ENCODE peak calls at places on chromosomes 11 and 22, in five cellular contexts. N is tibial artery, F is astrocyte of the spinal cord, I is epithelial cell of esophagus, X is sigmoid colon. Q is an unnamed sample.

GRCh38 chr11:36702330-36703054 is 104.5 kb upstream of the RAG2 start:
- DNase-seq in N (no peak), F (peak), I (peak), X (no peak), Q (peak)

GRCh38 chr22:48224332-48224731 is 1461.9 kb downstream of the TBC1D22A start:
- DNase-seq in N (no peak), F (no peak), I (no peak), X (no peak), Q (no peak)

GRCh38 chr22:41822289-41823057 is 10.4 kb upstream of the SREBF2 start:
- DNase-seq in N (no peak), F (peak), I (peak), X (no peak), Q (peak)

GRCh38 chr11:94681140-94681539 is 87.0 kb upstream of the AMOTL1 start:
- DNase-seq in N (no peak), F (no peak), I (no peak), X (no peak), Q (no peak)

GRCh38 chr11:128179049-128179448 is 408.3 kb downstream of the ETS1 start:
- DNase-seq in N (no peak), F (peak), I (no peak), X (no peak), Q (peak)

GRCh38 chr11:106087815-106088435 is 10.5 kb downstream of the AASDHPPT start:
- DNase-seq in N (no peak), F (peak), I (peak), X (peak), Q (peak)

GRCh38 chr11:119205574-119206511 is at the start of gene CBL:
- DNase-seq in N (peak), F (peak), I (peak), X (peak), Q (peak)

GRCh38 chr11:86150826-86151187 is 81.9 kb upstream of the PICALM start:
- DNase-seq in N (no peak), F (peak), I (no peak), X (no peak), Q (no peak)

GRCh38 chr11:126310229-126310991 is 6.5 kb downstream of the DCPS start:
- DNase-seq in N (peak), F (peak), I (peak), X (peak), Q (peak)

GRCh38 chr11:110968348-110969062 is 256.3 kb upstream of the ARHGAP20 start:
- DNase-seq in N (no peak), F (peak), I (no peak), X (no peak), Q (peak)

GRCh38 chr22:23109079-23109347 is 32.8 kb downstream of the RSPH14 start:
- DNase-seq in N (no peak), F (no peak), I (no peak), X (no peak), Q (no peak)

GRCh38 chr11:80948781-80949180 is 1508.0 kb upstream of the TENM4 start:
- DNase-seq in N (no peak), F (no peak), I (no peak), X (no peak), Q (no peak)

GRCh38 chr11:128871165-128871564 is 4.1 kb upstream of the KCNJ1 start:
- DNase-seq in N (no peak), F (no peak), I (no peak), X (no peak), Q (no peak)

GRCh38 chr11:20623258-20623657 is 23.9 kb downstream of the SLC6A5 start:
- DNase-seq in N (no peak), F (no peak), I (no peak), X (no peak), Q (no peak)

GRCh38 chr11:47108214-47108613 is 68.5 kb downstream of the ARFGAP2 start:
- DNase-seq in N (no peak), F (no peak), I (no peak), X (no peak), Q (no peak)

GRCh38 chr11:65538232-65538914 is 13.5 kb downstream of the SCYL1 start:
- DNase-seq in N (no peak), F (no peak), I (no peak), X (peak), Q (no peak)

GRCh38 chr11:105054723-105055492 is 9.8 kb upstream of the CARD16 start:
- DNase-seq in N (no peak), F (no peak), I (no peak), X (no peak), Q (no peak)

GRCh38 chr22:37569921-37570660 is 9.8 kb downstream of the LGALS2 start:
- DNase-seq in N (no peak), F (no peak), I (peak), X (no peak), Q (no peak)

GRCh38 chr11:70134490-70134889 is 56.4 kb downstream of the ANO1 start:
- DNase-seq in N (no peak), F (no peak), I (no peak), X (no peak), Q (no peak)

GRCh38 chr11:5232150-5232549 is 2.1 kb downstream of the HBD start:
- DNase-seq in N (no peak), F (no peak), I (no peak), X (no peak), Q (no peak)

GRCh38 chr22:46286006-46286405 is 10.7 kb upstream of the GTSE1 start:
- DNase-seq in N (no peak), F (peak), I (no peak), X (no peak), Q (no peak)

GRCh38 chr11:15170170-15170569 is 55.4 kb downstream of the INSC start:
- DNase-seq in N (no peak), F (no peak), I (peak), X (no peak), Q (peak)

GRCh38 chr11:111913997-111914396 is 1.5 kb downstream of the HSPB2 start:
- DNase-seq in N (peak), F (peak), I (peak), X (peak), Q (peak)

GRCh38 chr11:66288866-66289547 is at the start of gene YIF1A:
- DNase-seq in N (peak), F (peak), I (peak), X (peak), Q (peak)

GRCh38 chr11:65419773-65420481 is 2.7 kb upstream of the NEAT1 start:
- DNase-seq in N (peak), F (peak), I (peak), X (peak), Q (peak)

GRCh38 chr11:5123802-5124521 is 14.2 kb downstream of the OR52A5 start:
- DNase-seq in N (peak), F (peak), I (peak), X (no peak), Q (peak)

GRCh38 chr11:104572279-104572678 is 326.0 kb downstream of the CASP12 start:
- DNase-seq in N (no peak), F (no peak), I (peak), X (no peak), Q (no peak)

GRCh38 chr22:20436309-20437252 is 1.0 kb downstream of the SCARF2 start:
- DNase-seq in N (peak), F (peak), I (no peak), X (peak), Q (peak)

GRCh38 chr11:45208135-45208534 is 61.7 kb downstream of the PRDM11 start:
- DNase-seq in N (no peak), F (no peak), I (no peak), X (no peak), Q (no peak)

GRCh38 chr11:47051217-47051616 is 114.7 kb downstream of the CSTPP1 start:
- DNase-seq in N (no peak), F (peak), I (no peak), X (no peak), Q (no peak)

GRCh38 chr11:45133871-45134270 is 12.6 kb upstream of the PRDM11 start:
- DNase-seq in N (no peak), F (no peak), I (no peak), X (no peak), Q (no peak)

GRCh38 chr22:45887202-45888131 is 89.5 kb downstream of the WNT7B start:
- DNase-seq in N (peak), F (no peak), I (peak), X (peak), Q (no peak)

GRCh38 chr11:76770642-76771445 is 12.3 kb upstream of the TSKU start:
- DNase-seq in N (peak), F (peak), I (peak), X (peak), Q (peak)

GRCh38 chr11:20008190-20008801 is 152.0 kb downstream of the DBX1 start:
- DNase-seq in N (no peak), F (no peak), I (no peak), X (no peak), Q (no peak)

GRCh38 chr11:12137938-12138731 is 27.7 kb downstream of the MICAL2 start:
- DNase-seq in N (no peak), F (peak), I (peak), X (peak), Q (peak)

GRCh38 chr11:111438846-111439520 is 59.9 kb upstream of the POU2AF1 start:
- DNase-seq in N (no peak), F (no peak), I (no peak), X (peak), Q (no peak)

GRCh38 chr11:17568944-17569343 is 21.9 kb downstream of the OTOG start:
- DNase-seq in N (no peak), F (no peak), I (no peak), X (no peak), Q (no peak)

GRCh38 chr11:69385466-69385820 is 91.5 kb downstream of the MYEOV start:
- DNase-seq in N (peak), F (no peak), I (no peak), X (peak), Q (no peak)

GRCh38 chr11:35166369-35167360 is 27.7 kb downstream of the CD44 start:
- DNase-seq in N (peak), F (peak), I (peak), X (peak), Q (peak)
- TF ChIP-seq CTCF in N (no peak), F (no peak), I (no peak), X (no peak), Q (no peak)

GRCh38 chr22:38753894-38754246 is 1.9 kb downstream of the SUN2 start:
- DNase-seq in N (no peak), F (no peak), I (no peak), X (no peak), Q (no peak)
- H3K4me3 ChIP-seq in N (peak), F (peak), I (no peak), X (peak), Q (no peak)

GRCh38 chr11:1486054-1486825 is at the start of gene MOB2:
- DNase-seq in N (peak), F (no peak), I (no peak), X (peak), Q (no peak)
- TF ChIP-seq CTCF in N (no peak), F (no peak), I (no peak), X (no peak), Q (no peak)

GRCh38 chr22:24289781-24290181 is 19.1 kb downstream of the SPECC1L start:
- DNase-seq in N (no peak), F (no peak), I (no peak), X (peak), Q (peak)

GRCh38 chr22:24285245-24285644 is 14.6 kb downstream of the SPECC1L start:
- DNase-seq in N (no peak), F (no peak), I (no peak), X (no peak), Q (peak)

GRCh38 chr22:24291538-24292201 is 21.0 kb downstream of the SPECC1L start:
- DNase-seq in N (no peak), F (no peak), I (no peak), X (no peak), Q (no peak)

GRCh38 chr22:24290459-24290858 is 19.8 kb downstream of the SPECC1L start:
- DNase-seq in N (no peak), F (no peak), I (no peak), X (no peak), Q (no peak)

GRCh38 chr22:24289138-24289537 is 18.5 kb downstream of the SPECC1L start:
- DNase-seq in N (no peak), F (peak), I (peak), X (no peak), Q (peak)
- H3K4me3 ChIP-seq in N (peak), F (no peak), I (no peak), X (no peak), Q (no peak)

GRCh38 chr22:39185601-39186012 is 33.1 kb upstream of the CBX7 start:
- DNase-seq in N (peak), F (no peak), I (no peak), X (peak), Q (peak)
- TF ChIP-seq CTCF in N (no peak), F (peak), I (peak), X (no peak), Q (peak)

GRCh38 chr22:50141891-50142363 is 28.6 kb upstream of the PANX2 start:
- DNase-seq in N (no peak), F (no peak), I (no peak), X (peak), Q (peak)
- H3K4me3 ChIP-seq in N (no peak), F (no peak), I (no peak), X (no peak), Q (no peak)

Q was measured in fibroblast of villous mesenchyme.